ENCODE peak calls at places on chromosome 2, in eight cellular contexts. L is HFF-Myc, W is WTC11, Z is neural crest cell, N is H9, T is pancreas, K is brain microvascular endothelial cell, U is Calu3. E is an unnamed sample.

GRCh38 chr2:170878061-170878460 is 51.0 kb upstream of the GORASP2 start:
- DNase-seq in N (no peak), U (no peak), L (no peak), K (no peak), Z (no peak), W (no peak), T (no peak), E (no peak)

GRCh38 chr2:37379881-37380296 is 35.5 kb downstream of the QPCT start:
- DNase-seq in U (no peak), T (no peak), W (no peak), Z (no peak), L (no peak), N (no peak), K (no peak), E (no peak)

GRCh38 chr2:217653240-217653639 is 349.6 kb downstream of the TNS1 start:
- DNase-seq in T (peak), N (no peak), W (no peak), Z (no peak), K (peak), L (peak), U (peak), E (no peak)

GRCh38 chr2:225996477-225996858 is 597.0 kb downstream of the NYAP2 start:
- DNase-seq in Z (no peak), T (no peak), N (no peak), W (no peak), L (no peak), U (no peak), K (no peak), E (no peak)

GRCh38 chr2:30259827-30260679 is 28.7 kb downstream of the LBH start:
- DNase-seq in Z (no peak), K (no peak), T (no peak), U (no peak), W (no peak), L (no peak), N (no peak), E (peak)

GRCh38 chr2:138307099-138307498 is 194.5 kb upstream of the SPOPL start:
- DNase-seq in U (no peak), T (no peak), L (no peak), Z (no peak), N (no peak), K (no peak), W (no peak), E (no peak)

GRCh38 chr2:124286089-124286783 is 261.1 kb downstream of the CNTNAP5 start:
- DNase-seq in Z (no peak), L (no peak), N (peak), U (no peak), T (no peak), K (no peak), W (no peak), E (no peak)

GRCh38 chr2:230797515-230798495 is 66.9 kb upstream of the ITM2C start:
- DNase-seq in U (no peak), L (no peak), N (no peak), W (no peak), Z (no peak), T (peak), K (peak), E (peak)

GRCh38 chr2:135590594-135591290 is 59.5 kb downstream of the R3HDM1 start:
- DNase-seq in L (no peak), U (no peak), K (no peak), T (no peak), N (no peak), Z (no peak), W (no peak), E (no peak)

GRCh38 chr2:5694016-5694690 is 2.0 kb downstream of the SOX11 start:
- DNase-seq in L (no peak), Z (peak), K (no peak), N (no peak), W (no peak), T (no peak), U (no peak), E (no peak)

GRCh38 chr2:165745916-165746315 is 48.1 kb downstream of the GALNT3 start:
- DNase-seq in T (no peak), N (no peak), L (no peak), Z (no peak), K (no peak), U (no peak), W (no peak), E (no peak)

GRCh38 chr2:176621350-176621749 is 352.1 kb downstream of the MTX2 start:
- DNase-seq in U (no peak), Z (no peak), L (no peak), N (no peak), T (no peak), W (no peak), K (no peak), E (no peak)

GRCh38 chr2:64675860-64676259 is 22.1 kb upstream of the SERTAD2 start:
- DNase-seq in L (no peak), N (no peak), U (no peak), K (no peak), T (no peak), W (no peak), Z (no peak), E (peak)

GRCh38 chr2:55839182-55839819 is 84.3 kb downstream of the EFEMP1 start:
- DNase-seq in W (peak), K (no peak), U (peak), L (no peak), N (no peak), Z (no peak), T (peak), E (no peak)

GRCh38 chr2:55883339-55883738 is 40.2 kb downstream of the EFEMP1 start:
- DNase-seq in K (peak), L (no peak), T (no peak), N (no peak), W (no peak), Z (no peak), U (no peak), E (no peak)

GRCh38 chr2:8678731-8679566 is 2.9 kb upstream of the ID2 start:
- DNase-seq in K (peak), L (no peak), U (peak), T (peak), Z (peak), N (peak), W (peak), E (peak)

GRCh38 chr2:216416571-216417307 is 4.5 kb downstream of the SMARCAL1 start:
- DNase-seq in N (no peak), W (no peak), K (no peak), U (no peak), T (no peak), L (no peak), Z (no peak), E (no peak)

GRCh38 chr2:200308421-200309295 is 2.2 kb downstream of the SPATS2L start:
- DNase-seq in L (peak), K (no peak), W (no peak), Z (no peak), N (no peak), U (no peak), T (no peak), E (no peak)

GRCh38 chr2:200306969-200307811 is 697 bp downstream of the SPATS2L start:
- DNase-seq in N (peak), T (peak), K (no peak), L (no peak), Z (peak), U (peak), W (peak), E (peak)

GRCh38 chr2:200308001-200308400 is 1.5 kb downstream of the SPATS2L start:
- DNase-seq in Z (no peak), L (no peak), T (no peak), N (no peak), W (no peak), U (no peak), K (no peak), E (no peak)

GRCh38 chr2:200306719-200306968 is 151 bp downstream of the SPATS2L start:
- DNase-seq in W (no peak), N (no peak), L (no peak), T (no peak), U (no peak), K (no peak), Z (no peak), E (no peak)

DNA sequence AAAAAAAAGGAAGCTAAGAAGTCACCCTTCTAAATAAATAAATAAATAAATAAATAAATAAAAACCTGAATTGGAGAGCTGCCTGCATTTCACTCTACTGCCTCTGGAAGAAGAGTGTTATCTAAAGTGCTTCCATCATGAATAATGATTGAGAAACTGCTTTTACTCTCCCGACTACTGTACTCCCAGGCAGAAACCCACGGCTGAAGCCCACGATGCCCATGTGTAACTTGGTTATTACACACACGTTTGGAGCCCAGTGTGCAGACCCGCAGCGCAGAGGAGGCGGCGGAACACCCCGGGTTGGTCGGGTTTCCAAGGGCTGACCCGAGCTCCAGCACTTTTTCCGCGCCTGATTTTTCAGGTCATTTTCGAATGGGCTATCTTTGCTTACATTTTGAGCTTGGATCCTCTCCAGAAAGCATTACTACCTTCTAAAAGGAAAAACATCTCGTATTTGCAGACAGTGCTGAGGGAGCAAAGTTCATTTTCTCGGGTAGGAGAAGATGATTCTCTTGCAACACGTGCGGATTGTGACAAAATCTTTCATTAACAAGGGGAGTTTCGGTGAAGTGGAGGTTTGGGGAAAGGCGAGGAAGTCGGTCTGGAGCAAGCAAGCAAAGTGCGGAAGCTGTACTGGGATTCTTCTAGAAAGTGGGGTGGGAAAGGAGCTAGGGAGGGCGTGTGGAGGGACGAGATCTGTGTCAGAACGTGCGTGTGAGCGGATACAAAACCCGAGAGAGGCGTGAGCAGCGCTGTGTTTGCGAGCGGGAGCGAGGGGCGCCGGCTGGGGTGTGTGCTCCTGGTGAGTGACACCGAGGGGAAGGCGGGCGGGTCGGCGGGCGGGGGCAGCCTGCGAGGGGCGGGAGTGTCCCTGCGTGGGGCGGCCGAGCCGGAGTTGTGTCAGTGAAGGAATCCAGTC is at the start of gene SPATS2L:
- DNase-seq in T (peak), U (peak), Z (peak), W (peak), K (peak), N (peak), L (peak), E (peak)
- TF ChIP-seq CTCF in T (no peak), U (no peak), Z (peak), W (no peak), K (peak), N (peak), L (no peak), E (no peak)

GRCh38 chr2:232999354-232999753 is 13.7 kb downstream of the NGEF start:
- DNase-seq in N (no peak), U (no peak), T (no peak), W (no peak), L (no peak), K (no peak), Z (no peak), E (no peak)
- TF ChIP-seq CTCF in N (peak), U (no peak), T (no peak), W (no peak), L (no peak), K (no peak), Z (no peak), E (no peak)

GRCh38 chr2:237062585-237062984 is 23.1 kb upstream of the COPS8 start:
- DNase-seq in L (no peak), N (no peak), K (no peak), W (no peak), Z (no peak), T (no peak), U (no peak), E (no peak)

GRCh38 chr2:237061356-237061755 is 24.3 kb upstream of the COPS8 start:
- DNase-seq in K (no peak), U (no peak), Z (no peak), L (no peak), N (no peak), T (no peak), W (no peak), E (no peak)

GRCh38 chr2:237059155-237059875 is 26.4 kb upstream of the COPS8 start:
- DNase-seq in K (no peak), L (no peak), U (no peak), N (no peak), W (no peak), Z (no peak), T (no peak), E (peak)

GRCh38 chr2:237058423-237058822 is 27.3 kb upstream of the COPS8 start:
- DNase-seq in L (no peak), U (no peak), N (no peak), W (no peak), T (no peak), Z (no peak), K (no peak), E (no peak)

DNA sequence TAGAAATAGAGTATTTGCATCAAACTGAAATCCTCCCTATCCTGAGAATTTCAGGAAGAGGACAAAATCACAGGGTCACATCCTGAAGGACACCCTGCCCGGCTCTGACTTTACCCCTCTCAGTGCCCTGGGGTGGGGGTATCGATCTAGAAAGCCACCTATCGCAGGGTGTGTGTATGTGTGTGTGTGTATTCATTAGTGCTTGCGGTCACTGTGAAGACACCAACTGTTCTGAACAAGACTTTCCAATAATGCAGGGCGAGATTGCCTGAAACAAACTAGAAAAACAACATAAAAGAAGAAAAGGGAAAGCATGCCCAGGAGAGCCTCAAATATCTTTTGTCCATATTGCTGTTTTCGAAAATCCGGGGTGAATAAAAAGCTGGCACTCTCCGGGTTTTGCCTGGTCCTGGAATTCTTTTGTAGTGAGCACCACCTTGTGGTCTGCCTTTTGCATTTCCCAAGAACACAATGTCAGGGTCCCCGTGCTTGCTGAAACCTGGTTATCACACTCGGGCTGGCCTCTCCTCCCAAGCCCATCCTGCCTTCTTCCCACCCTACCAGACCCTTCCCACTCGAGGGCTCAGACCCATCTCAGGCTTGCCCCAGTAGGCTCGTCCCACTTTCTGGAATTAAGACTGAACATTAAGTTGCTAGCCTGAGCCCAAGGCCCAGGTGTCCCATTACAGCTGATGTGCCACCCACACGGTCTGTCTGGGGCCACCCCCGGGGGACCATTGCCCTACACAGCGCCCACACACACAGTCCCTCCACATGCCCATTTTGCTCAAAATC is 25.0 kb upstream of the COPS8 start:
- DNase-seq in L (peak), K (peak), T (peak), Z (peak), N (peak), U (peak), W (peak), E (peak)
- TF ChIP-seq CTCF in L (peak), K (peak), T (peak), Z (peak), N (peak), U (peak), W (peak), E (peak)

DNA sequence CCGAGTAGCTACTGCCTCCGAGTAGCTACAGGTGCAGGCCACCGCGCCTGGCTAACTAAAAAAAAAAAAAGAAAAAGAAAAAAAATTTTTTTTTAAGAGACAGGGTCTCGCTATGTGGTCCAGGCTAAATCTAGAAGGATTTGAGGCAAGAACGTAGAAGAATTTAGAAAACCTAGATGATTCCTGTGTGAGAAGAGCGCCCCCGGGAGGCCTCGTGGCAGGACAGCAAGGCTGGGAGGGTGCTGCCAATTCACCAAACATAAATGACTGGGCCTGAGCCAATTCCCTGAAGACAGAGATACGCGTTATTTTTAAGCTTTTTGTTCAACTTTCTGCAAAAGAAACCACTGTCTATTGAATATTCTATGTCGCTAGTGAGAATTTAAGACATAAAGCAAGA is 90.1 kb upstream of the TGFA start:
- DNase-seq in L (no peak), T (no peak), N (peak), Z (no peak), U (peak), K (no peak), W (peak), E (peak)
- TF ChIP-seq CTCF in L (peak), T (no peak), N (peak), Z (peak), U (no peak), K (peak), W (peak), E (peak)

GRCh38 chr2:232367591-232368233 is 10.8 kb upstream of the ALPP start:
- DNase-seq in K (no peak), Z (no peak), U (no peak), W (peak), T (no peak), N (peak), L (no peak), E (no peak)
- TF ChIP-seq CTCF in K (peak), Z (peak), U (no peak), W (peak), T (no peak), N (peak), L (no peak), E (no peak)

DNA sequence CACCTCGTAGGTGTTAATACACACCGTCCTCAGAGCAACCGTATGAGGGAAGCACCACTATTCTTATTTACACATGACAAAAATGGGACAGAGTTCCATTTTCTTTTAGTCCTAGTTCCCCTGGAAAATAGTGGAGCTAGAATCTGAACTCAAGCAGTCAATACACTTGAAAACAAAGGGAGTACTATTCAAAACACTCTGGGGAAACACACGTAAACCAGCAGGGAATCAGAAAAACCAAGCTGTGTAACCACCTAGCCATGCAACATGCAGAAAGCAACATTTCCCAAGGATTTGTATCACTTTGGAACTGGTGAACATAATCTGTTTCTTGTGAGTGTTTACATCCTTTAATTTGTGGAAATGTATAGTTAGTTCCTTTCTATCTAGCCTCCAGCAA is 208.2 kb downstream of the UBE2E3 start:
- DNase-seq in T (no peak), W (no peak), K (no peak), N (no peak), U (no peak), Z (no peak), L (no peak), E (no peak)
- TF ChIP-seq CTCF in T (no peak), W (no peak), K (no peak), N (no peak), U (no peak), Z (no peak), L (no peak), E (no peak)

DNA sequence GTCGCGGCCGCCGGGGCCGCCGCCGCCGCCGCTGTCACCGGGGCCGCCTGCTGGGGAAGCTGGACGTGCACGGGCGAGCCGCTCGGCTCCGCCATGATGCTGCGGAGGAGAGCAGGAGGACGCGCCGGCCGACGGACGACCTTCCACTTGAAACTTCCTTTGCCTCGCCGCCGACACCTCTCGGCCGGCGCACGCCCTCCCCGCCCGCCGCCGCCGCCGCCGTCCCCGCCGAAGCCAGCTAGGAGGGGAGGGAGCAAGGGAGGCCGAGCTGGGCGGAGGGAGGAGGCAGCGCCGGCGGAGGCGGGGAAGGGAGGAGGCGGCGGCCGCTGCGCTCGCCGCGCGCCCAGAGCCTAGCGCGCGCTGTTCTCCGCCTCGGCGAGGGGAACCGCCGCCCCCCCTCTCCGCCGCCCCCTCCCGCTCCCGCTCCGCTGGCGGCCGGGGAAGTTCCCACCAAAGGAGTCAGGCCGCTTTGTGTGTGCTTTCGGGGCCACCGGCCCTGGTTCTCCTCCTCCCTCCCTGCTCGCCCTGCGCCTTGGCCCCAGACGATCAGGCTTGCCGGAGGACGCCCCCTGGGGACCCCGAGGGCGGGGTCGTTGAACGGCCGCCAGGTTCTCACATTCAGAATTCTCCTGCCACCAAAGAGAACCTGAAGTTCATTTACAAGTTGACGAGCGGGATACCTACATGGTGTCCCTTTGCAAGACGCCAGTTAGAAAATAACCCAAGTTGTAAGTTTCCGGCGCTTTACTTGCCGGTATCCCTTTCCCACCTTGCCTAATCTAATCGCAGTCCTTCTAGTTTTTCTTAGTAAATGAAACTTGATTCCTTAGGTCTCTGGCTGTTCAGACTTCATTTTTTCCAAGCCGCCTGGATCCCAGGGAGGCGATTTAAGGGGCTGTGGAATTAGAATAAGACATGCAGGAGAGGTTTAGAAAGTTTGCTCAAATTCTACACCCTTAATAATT is at the start of gene STK39:
- DNase-seq in Z (peak), U (peak), K (peak), N (peak), T (peak), L (no peak), W (peak), E (peak)
- TF ChIP-seq CTCF in Z (peak), U (peak), K (peak), N (peak), T (no peak), L (peak), W (no peak), E (no peak)